ENCODE peak calls at places on chromosomes 4 and X, in eight cellular contexts. T is natural killer cell, H is GM13977, D is HFF-Myc, W is tibial artery, O is astrocyte of the cerebellum, F is BJ, R is B cell. M is an unnamed sample.

GRCh38 chr4:88870428-88870827 is 172.8 kb upstream of the NAP1L5 start:
- DNase-seq in H (no peak), R (no peak), T (no peak), D (no peak), W (no peak), F (no peak), O (no peak), M (no peak)

GRCh38 chr4:52748432-52748831 is 2.8 kb downstream of the ERVMER34-1 start:
- DNase-seq in W (no peak), T (no peak), H (no peak), D (no peak), F (no peak), O (no peak), R (no peak), M (no peak)

GRCh38 chr4:117900832-117901231 is 133.5 kb upstream of the NDST3 start:
- DNase-seq in O (no peak), T (no peak), F (no peak), R (no peak), D (no peak), W (no peak), H (no peak), M (no peak)

GRCh38 chrX:19709812-19710518 is 177.4 kb downstream of the SH3KBP1 start:
- DNase-seq in D (peak), F (peak), H (no peak), O (no peak), R (no peak), T (no peak), W (no peak), M (no peak)

GRCh38 chrX:40402771-40403533 is 177.8 kb upstream of the ATP6AP2 start:
- DNase-seq in H (no peak), O (no peak), T (no peak), R (no peak), D (no peak), W (peak), F (no peak), M (no peak)

GRCh38 chrX:9758239-9758638 is 7.4 kb downstream of the GPR143 start:
- DNase-seq in R (no peak), D (no peak), T (no peak), O (no peak), H (no peak), W (no peak), F (no peak), M (no peak)

GRCh38 chr4:2742081-2742822 is 13.9 kb downstream of the TNIP2 start:
- DNase-seq in R (no peak), T (no peak), H (no peak), F (no peak), D (no peak), W (no peak), O (no peak), M (no peak)

GRCh38 chrX:75746891-75747639 is 38.0 kb downstream of the MAGEE2 start:
- DNase-seq in H (peak), O (no peak), W (no peak), T (no peak), R (peak), F (no peak), D (no peak), M (no peak)

GRCh38 chr4:15158410-15159091 is 156.3 kb downstream of the CPEB2 start:
- DNase-seq in W (no peak), T (no peak), F (no peak), D (no peak), O (no peak), H (no peak), R (no peak), M (no peak)

GRCh38 chr4:159238631-159239030 is 135.8 kb downstream of the RAPGEF2 start:
- DNase-seq in W (no peak), T (no peak), D (no peak), F (no peak), H (no peak), O (no peak), R (no peak), M (no peak)

GRCh38 chr4:16113741-16114140 is 29.9 kb upstream of the PROM1 start:
- DNase-seq in D (no peak), F (no peak), W (no peak), O (no peak), H (no peak), R (no peak), T (no peak), M (no peak)

GRCh38 chrX:73851014-73852009 is 288.3 kb downstream of the CHIC1 start:
- DNase-seq in H (peak), T (no peak), F (no peak), W (no peak), D (no peak), O (peak), R (peak), M (no peak)

GRCh38 chr4:39937683-39938268 is 39.9 kb downstream of the PDS5A start:
- DNase-seq in D (no peak), O (no peak), W (no peak), R (no peak), T (no peak), F (no peak), H (peak), M (peak)

GRCh38 chr4:15729910-15730533 is 27.2 kb downstream of the BST1 start:
- DNase-seq in H (peak), T (no peak), O (no peak), R (peak), W (no peak), F (no peak), D (peak), M (no peak)

DNA sequence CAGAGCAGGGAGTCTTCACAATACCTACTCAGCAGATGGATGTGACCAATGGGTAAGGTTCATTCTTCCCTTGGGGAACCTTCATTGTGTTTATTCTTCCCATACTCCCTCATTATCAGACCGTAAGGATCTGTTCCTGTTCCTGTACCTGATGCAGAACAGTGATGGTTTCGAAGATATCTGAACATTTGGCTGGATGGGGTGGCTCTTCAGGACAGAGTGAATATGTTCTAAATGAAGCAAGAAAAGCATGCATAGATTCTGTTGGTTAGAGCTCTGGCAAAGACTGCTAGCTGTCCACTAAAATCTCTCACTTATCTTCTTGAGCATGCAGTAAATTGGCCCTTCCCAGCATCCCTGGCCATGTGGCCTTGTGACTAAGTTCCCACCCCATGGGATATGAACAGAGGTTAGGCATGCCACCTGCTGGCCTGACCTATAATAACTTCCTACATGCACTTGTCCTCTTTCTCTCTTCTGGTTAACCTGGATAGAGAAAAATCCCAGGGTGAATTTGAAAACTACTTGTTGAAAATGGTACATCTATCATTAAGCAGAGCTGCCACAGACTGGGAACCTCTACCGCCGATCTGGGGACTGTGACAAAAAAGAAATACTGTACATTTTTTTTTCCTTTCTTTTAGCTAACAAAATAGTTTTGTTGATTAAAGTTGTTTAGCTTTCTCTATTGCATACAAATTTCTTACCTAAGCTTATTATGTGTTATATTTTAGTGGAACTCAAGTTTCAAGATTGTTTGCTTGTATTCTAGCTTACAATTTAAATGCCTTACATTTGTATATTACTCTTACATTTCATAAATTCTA is 60.0 kb upstream of the BANK1 start:
- DNase-seq in H (peak), T (peak), R (peak), W (peak), O (peak), F (peak), D (peak), M (no peak)
- TF ChIP-seq CTCF in H (peak), T (peak), R (peak), W (peak), O (peak), F (peak), D (peak), M (peak)

GRCh38 chr4:145178740-145179139 is 1.6 kb downstream of the OTUD4 start:
- DNase-seq in R (peak), H (no peak), D (no peak), W (no peak), O (no peak), T (no peak), F (no peak), M (no peak)

GRCh38 chr4:145181091-145181501 is 707 bp upstream of the OTUD4 start:
- DNase-seq in H (peak), R (no peak), W (no peak), T (no peak), D (no peak), O (no peak), F (no peak), M (no peak)

GRCh38 chr4:145179201-145179860 is 1.1 kb downstream of the OTUD4 start:
- DNase-seq in W (peak), R (peak), D (no peak), H (peak), T (peak), O (no peak), F (no peak), M (peak)

GRCh38 chr4:145182212-145182611 is 1.8 kb upstream of the OTUD4 start:
- DNase-seq in R (no peak), F (no peak), O (no peak), W (no peak), H (peak), D (no peak), T (no peak), M (no peak)

GRCh38 chr4:145180298-145181090 is at the start of gene OTUD4:
- DNase-seq in R (peak), F (peak), W (peak), T (peak), D (peak), H (peak), O (peak), M (peak)
- TF ChIP-seq CTCF in R (peak), F (peak), W (no peak), T (no peak), D (no peak), H (peak), O (peak), M (peak)

DNA sequence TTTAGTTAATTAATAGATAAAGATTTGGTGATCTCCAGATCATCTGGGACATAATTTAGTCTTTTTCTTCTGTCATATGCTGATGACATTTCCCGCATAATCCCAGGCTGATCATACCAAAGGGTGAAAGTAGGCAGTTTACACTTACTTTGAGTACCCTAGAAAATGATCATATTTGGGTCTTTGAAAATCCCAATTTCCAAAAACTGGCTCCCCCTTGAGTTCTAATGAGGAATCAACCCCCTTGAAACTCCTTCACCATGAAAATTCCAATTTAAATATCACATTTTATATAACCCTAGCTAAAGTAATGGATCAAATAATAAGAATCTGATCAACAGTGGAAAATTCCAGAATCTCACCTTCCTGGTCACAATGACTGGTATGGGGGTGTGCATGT is 223.4 kb downstream of the NAF1 start:
- DNase-seq in T (no peak), W (no peak), D (no peak), R (no peak), O (no peak), F (no peak), H (no peak), M (no peak)
- TF ChIP-seq CTCF in T (no peak), W (no peak), D (no peak), R (no peak), O (peak), F (no peak), H (no peak), M (no peak)

GRCh38 chr4:6775746-6776145 is 6.8 kb upstream of the KIAA0232 start:
- DNase-seq in T (no peak), O (no peak), F (no peak), H (no peak), D (no peak), R (no peak), W (no peak), M (no peak)

GRCh38 chr4:6779667-6780565 is 2.6 kb upstream of the KIAA0232 start:
- DNase-seq in F (no peak), O (no peak), W (no peak), T (no peak), D (no peak), H (no peak), R (no peak), M (no peak)

GRCh38 chr4:6778435-6778834 is 4.1 kb upstream of the KIAA0232 start:
- DNase-seq in R (no peak), F (no peak), W (no peak), T (no peak), D (no peak), O (no peak), H (no peak), M (no peak)

GRCh38 chr4:6776920-6777635 is 5.4 kb upstream of the KIAA0232 start:
- DNase-seq in R (no peak), T (no peak), W (no peak), D (no peak), O (no peak), H (no peak), F (no peak), M (no peak)

GRCh38 chr4:6777636-6778281 is 4.8 kb upstream of the KIAA0232 start:
- DNase-seq in W (no peak), H (no peak), R (peak), T (peak), F (no peak), D (no peak), O (no peak), M (no peak)
- TF ChIP-seq CTCF in W (no peak), H (peak), R (no peak), T (no peak), F (no peak), D (no peak), O (no peak), M (no peak)

GRCh38 chr4:114037981-114038380 is 58.5 kb upstream of the ARSJ start:
- DNase-seq in F (no peak), H (no peak), D (no peak), O (no peak), R (no peak), T (no peak), W (no peak), M (no peak)

GRCh38 chr4:114036426-114036825 is 57.0 kb upstream of the ARSJ start:
- DNase-seq in O (no peak), H (no peak), F (no peak), R (no peak), W (no peak), D (no peak), T (no peak), M (no peak)

GRCh38 chr4:114034189-114034588 is 54.7 kb upstream of the ARSJ start:
- DNase-seq in T (no peak), R (no peak), O (no peak), W (no peak), D (no peak), F (no peak), H (no peak), M (no peak)

GRCh38 chr4:114038762-114039392 is 59.4 kb upstream of the ARSJ start:
- DNase-seq in O (no peak), D (no peak), F (no peak), W (no peak), H (no peak), T (no peak), R (no peak), M (no peak)

DNA sequence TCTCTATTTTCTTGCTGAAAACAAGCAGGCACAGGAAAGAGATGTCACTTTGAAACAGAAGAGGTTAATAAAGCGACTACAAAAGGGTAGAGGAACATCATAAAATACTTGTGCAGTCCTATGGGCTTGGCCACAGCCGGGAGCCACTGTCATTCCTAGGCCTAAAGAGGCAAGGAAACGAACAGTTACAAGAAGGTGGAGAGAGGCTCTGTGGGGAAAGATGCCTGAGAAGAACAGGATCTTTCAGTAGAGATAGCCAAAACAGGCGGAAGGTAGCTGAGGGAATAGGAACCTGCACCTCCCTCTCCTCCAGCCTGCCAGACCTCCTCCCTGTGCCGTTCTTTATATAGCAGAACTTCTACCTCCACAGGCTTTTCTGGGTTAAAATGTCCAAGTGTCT is 57.4 kb upstream of the ARSJ start:
- DNase-seq in D (no peak), W (no peak), H (no peak), O (no peak), F (no peak), R (no peak), T (no peak), M (no peak)
- TF ChIP-seq CTCF in D (no peak), W (no peak), H (no peak), O (no peak), F (no peak), R (no peak), T (no peak), M (no peak)